ENCODE peak calls at places on chromosomes 4 and X, in six cellular contexts. H, P, E, A, Y and V are unnamed samples.
A peak's percentile ranks its signal among the peaks of the same experiment; 100 is the strongest.

GRCh38 chrX:27445438-27445837 is 17.7 kb downstream of the PPP4R3C start:
- DNase-seq in H (no peak), P (no peak), A (no peak), Y (no peak), E (no peak), V (no peak)

GRCh38 chrX:22486326-22486725 is 213.6 kb downstream of the CBLL2 start:
- DNase-seq in Y (no peak), E (no peak), A (no peak), P (no peak), H (no peak), V (no peak)

GRCh38 chrX:120514236-120514635 is 45.1 kb upstream of the LAMP2 start:
- DNase-seq in E (no peak), A (no peak), P (no peak), Y (no peak), H (peak; percentile 49), V (no peak)

GRCh38 chrX:106898462-106898861 is 4.7 kb downstream of the RIPPLY1 start:
- DNase-seq in P (peak; percentile 14), E (no peak), Y (peak; percentile 63), H (peak; percentile 67), A (no peak), V (peak; percentile 6)

GRCh38 chrX:1059576-1060561 is 152.6 kb downstream of the CRLF2 start:
- DNase-seq in H (no peak), E (no peak), Y (no peak), P (no peak), A (no peak), V (no peak)

GRCh38 chr4:141858437-141858836 is 222.1 kb downstream of the IL15 start:
- DNase-seq in P (no peak), E (no peak), H (no peak), A (no peak), Y (no peak), V (no peak)

GRCh38 chrX:115392031-115392430 is 102.5 kb downstream of the LUZP4 start:
- DNase-seq in A (no peak), H (no peak), E (no peak), P (no peak), Y (no peak), V (no peak)

GRCh38 chr4:152870605-152871004 is 65.5 kb upstream of the FHDC1 start:
- DNase-seq in A (no peak), E (no peak), Y (no peak), H (peak; percentile 47), P (no peak), V (no peak)

GRCh38 chrX:114924846-114925245 is 92.6 kb downstream of the IL13RA2 start:
- DNase-seq in P (no peak), E (no peak), H (peak; percentile 28), A (no peak), Y (peak; percentile 72), V (no peak)

GRCh38 chrX:16786791-16787735 is 797 bp downstream of the TXLNG start:
- DNase-seq in E (peak; percentile 63), H (peak; percentile 33), A (no peak), P (peak; percentile 23), Y (peak; percentile 23), V (peak; percentile 1)

GRCh38 chr4:16123356-16124084 is 39.7 kb upstream of the PROM1 start:
- DNase-seq in Y (no peak), A (no peak), H (no peak), P (no peak), E (no peak), V (peak; percentile 70)